ENCODE peak calls at places on chromosomes 3 and 15, in eight cellular contexts. One of them, this sample, is unnamed.

GRCh38 chr3:126208618-126209256 is 28.4 kb upstream of the ALDH1L1 start:
- DNase-seq in GM12878: no peak
- DNase-seq in fibroblast of pulmonary artery: peak; percentile 96
- DNase-seq in neural crest cell: no peak
- DNase-seq in HL-60: peak; percentile 15
- DNase-seq in bronchial epithelial cell: peak; percentile 97
- DNase-seq in heart right ventricle: peak; percentile 81
- DNase-seq in fibroblast of mammary gland: peak; percentile 95
- DNase-seq in this sample: no peak

GRCh38 chr3:120561251-120562045 is 34.7 kb upstream of the NDUFB4 start:
- DNase-seq in GM12878: no peak
- DNase-seq in fibroblast of pulmonary artery: peak; percentile 85
- DNase-seq in neural crest cell: peak; percentile 75
- DNase-seq in HL-60: peak; percentile 14
- DNase-seq in bronchial epithelial cell: peak; percentile 54
- DNase-seq in heart right ventricle: peak; percentile 66
- DNase-seq in fibroblast of mammary gland: peak; percentile 75
- DNase-seq in this sample: no peak

GRCh38 chr3:120364821-120365220 is 15.7 kb upstream of the LRRC58 start:
- DNase-seq in GM12878: no peak
- DNase-seq in fibroblast of pulmonary artery: peak; percentile 20
- DNase-seq in neural crest cell: no peak
- DNase-seq in HL-60: no peak
- DNase-seq in bronchial epithelial cell: peak; percentile 58
- DNase-seq in heart right ventricle: no peak
- DNase-seq in fibroblast of mammary gland: peak; percentile 33
- DNase-seq in this sample: no peak

GRCh38 chr3:78788839-78789238 is 979.0 kb downstream of the ROBO1 start:
- DNase-seq in GM12878: no peak
- DNase-seq in fibroblast of pulmonary artery: no peak
- DNase-seq in neural crest cell: no peak
- DNase-seq in HL-60: no peak
- DNase-seq in bronchial epithelial cell: no peak
- DNase-seq in heart right ventricle: no peak
- DNase-seq in fibroblast of mammary gland: no peak
- DNase-seq in this sample: no peak

GRCh38 chr15:73678498-73678897 is 5.7 kb upstream of the CD276 start:
- DNase-seq in GM12878: no peak
- DNase-seq in fibroblast of pulmonary artery: no peak
- DNase-seq in neural crest cell: no peak
- DNase-seq in HL-60: no peak
- DNase-seq in bronchial epithelial cell: no peak
- DNase-seq in heart right ventricle: no peak
- DNase-seq in fibroblast of mammary gland: no peak
- DNase-seq in this sample: no peak

GRCh38 chr15:51108933-51109550 is 14.3 kb upstream of the TNFAIP8L3 start:
- DNase-seq in GM12878: no peak
- DNase-seq in fibroblast of pulmonary artery: peak; percentile 69
- DNase-seq in neural crest cell: no peak
- DNase-seq in HL-60: no peak
- DNase-seq in bronchial epithelial cell: peak; percentile 35
- DNase-seq in heart right ventricle: no peak
- DNase-seq in fibroblast of mammary gland: peak; percentile 93
- DNase-seq in this sample: no peak

GRCh38 chr3:6524479-6524878 is 336.4 kb upstream of the GRM7 start:
- DNase-seq in GM12878: no peak
- DNase-seq in fibroblast of pulmonary artery: no peak
- DNase-seq in neural crest cell: no peak
- DNase-seq in HL-60: no peak
- DNase-seq in bronchial epithelial cell: no peak
- DNase-seq in heart right ventricle: no peak
- DNase-seq in fibroblast of mammary gland: no peak
- DNase-seq in this sample: no peak

GRCh38 chr15:88382482-88382983 is 84.7 kb downstream of the MRPL46 start:
- DNase-seq in GM12878: no peak
- DNase-seq in fibroblast of pulmonary artery: no peak
- DNase-seq in neural crest cell: no peak
- DNase-seq in HL-60: no peak
- DNase-seq in bronchial epithelial cell: no peak
- DNase-seq in heart right ventricle: no peak
- DNase-seq in fibroblast of mammary gland: no peak
- DNase-seq in this sample: peak; percentile 11

GRCh38 chr15:74417230-74417629 is 16.5 kb downstream of the SEMA7A start:
- DNase-seq in GM12878: no peak
- DNase-seq in fibroblast of pulmonary artery: peak; percentile 61
- DNase-seq in neural crest cell: no peak
- DNase-seq in HL-60: no peak
- DNase-seq in bronchial epithelial cell: no peak
- DNase-seq in heart right ventricle: peak; percentile 33
- DNase-seq in fibroblast of mammary gland: peak; percentile 95
- DNase-seq in this sample: no peak

GRCh38 chr3:178513539-178514410 is 22.5 kb upstream of the KCNMB2 start:
- DNase-seq in GM12878: no peak
- DNase-seq in fibroblast of pulmonary artery: peak; percentile 56
- DNase-seq in neural crest cell: no peak
- DNase-seq in HL-60: no peak
- DNase-seq in bronchial epithelial cell: no peak
- DNase-seq in heart right ventricle: no peak
- DNase-seq in fibroblast of mammary gland: no peak
- DNase-seq in this sample: no peak

GRCh38 chr15:69647160-69647513 is 194.5 kb downstream of the RPLP1 start:
- DNase-seq in GM12878: no peak
- DNase-seq in fibroblast of pulmonary artery: no peak
- DNase-seq in neural crest cell: no peak
- DNase-seq in HL-60: no peak
- DNase-seq in bronchial epithelial cell: no peak
- DNase-seq in heart right ventricle: no peak
- DNase-seq in fibroblast of mammary gland: no peak
- DNase-seq in this sample: no peak

GRCh38 chr3:134486577-134487041 is 752 bp downstream of the CEP63 start:
- DNase-seq in GM12878: no peak
- DNase-seq in fibroblast of pulmonary artery: peak; percentile 37
- DNase-seq in neural crest cell: no peak
- DNase-seq in HL-60: peak; percentile 31
- DNase-seq in bronchial epithelial cell: peak; percentile 52
- DNase-seq in heart right ventricle: no peak
- DNase-seq in fibroblast of mammary gland: peak; percentile 69
- DNase-seq in this sample: no peak

GRCh38 chr3:66239513-66240135 is 18.8 kb downstream of the SLC25A26 start:
- DNase-seq in GM12878: no peak
- DNase-seq in fibroblast of pulmonary artery: no peak
- DNase-seq in neural crest cell: no peak
- DNase-seq in HL-60: no peak
- DNase-seq in bronchial epithelial cell: no peak
- DNase-seq in heart right ventricle: no peak
- DNase-seq in fibroblast of mammary gland: no peak
- DNase-seq in this sample: no peak

GRCh38 chr3:31536417-31536991 is 3.8 kb downstream of the STT3B start:
- DNase-seq in GM12878: no peak
- DNase-seq in fibroblast of pulmonary artery: peak; percentile 14
- DNase-seq in neural crest cell: no peak
- DNase-seq in HL-60: no peak
- DNase-seq in bronchial epithelial cell: no peak
- DNase-seq in heart right ventricle: no peak
- DNase-seq in fibroblast of mammary gland: no peak
- DNase-seq in this sample: no peak

GRCh38 chr3:13885704-13886010 is 5.8 kb upstream of the WNT7A start:
- DNase-seq in GM12878: no peak
- DNase-seq in fibroblast of pulmonary artery: no peak
- DNase-seq in neural crest cell: no peak
- DNase-seq in HL-60: no peak
- DNase-seq in bronchial epithelial cell: no peak
- DNase-seq in heart right ventricle: no peak
- DNase-seq in fibroblast of mammary gland: no peak
- DNase-seq in this sample: no peak

GRCh38 chr3:186590580-186591296 is 20.2 kb downstream of the DNAJB11 start:
- DNase-seq in GM12878: no peak
- DNase-seq in fibroblast of pulmonary artery: no peak
- DNase-seq in neural crest cell: no peak
- DNase-seq in HL-60: no peak
- DNase-seq in bronchial epithelial cell: no peak
- DNase-seq in heart right ventricle: no peak
- DNase-seq in fibroblast of mammary gland: no peak
- DNase-seq in this sample: no peak

DNA sequence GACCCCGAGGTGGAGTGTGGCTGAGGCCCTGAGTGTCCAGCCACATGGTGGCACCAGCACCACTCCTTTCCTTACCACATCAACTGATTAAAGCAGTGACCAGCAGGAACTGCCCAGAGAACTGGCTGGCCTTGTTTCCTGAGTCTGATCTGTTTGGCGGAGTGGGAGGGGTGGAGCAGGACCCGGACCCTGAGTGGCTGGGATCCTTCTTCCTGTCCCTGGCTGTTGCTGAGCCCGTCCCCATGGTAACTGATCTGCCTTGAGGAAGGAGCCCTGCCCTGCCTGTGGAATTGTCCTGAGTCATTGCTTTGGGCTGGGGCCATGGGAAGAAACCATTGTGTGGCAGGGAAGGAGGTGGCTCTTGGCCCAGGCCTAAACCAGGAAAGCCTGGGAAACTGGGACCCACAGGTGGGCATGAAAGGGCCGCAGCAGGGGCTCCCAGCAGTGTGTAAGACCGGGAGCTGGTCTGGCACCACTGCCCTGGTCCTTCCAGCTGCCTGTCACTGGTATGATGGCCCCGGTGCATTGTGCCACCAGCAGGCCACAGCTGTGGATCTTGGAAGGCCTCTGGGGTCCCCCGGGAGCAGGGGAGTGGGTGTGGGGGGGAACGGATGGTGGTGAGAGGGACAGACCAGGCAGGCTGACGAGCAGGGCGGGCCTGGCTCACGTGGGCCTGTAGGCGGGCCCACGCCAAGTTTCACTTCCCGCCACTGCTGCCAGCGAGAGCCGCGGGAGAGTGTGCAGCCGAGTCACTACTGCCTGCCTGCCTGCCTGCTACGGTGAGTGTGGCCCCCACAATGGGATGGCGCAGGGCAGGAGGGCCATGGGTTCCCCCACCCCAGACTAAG is 19.2 kb downstream of the ATRIP start:
- DNase-seq in GM12878: no peak
- DNase-seq in fibroblast of pulmonary artery: peak; percentile 100
- DNase-seq in neural crest cell: peak; percentile 82
- DNase-seq in HL-60: peak; percentile 95
- DNase-seq in bronchial epithelial cell: peak; percentile 99
- DNase-seq in heart right ventricle: peak; percentile 93
- DNase-seq in fibroblast of mammary gland: peak; percentile 100
- DNase-seq in this sample: peak; percentile 100
- TF ChIP-seq CTCF in GM12878: peak; percentile 56
- TF ChIP-seq CTCF in fibroblast of pulmonary artery: peak; percentile 71
- TF ChIP-seq CTCF in neural crest cell: peak; percentile 74
- TF ChIP-seq CTCF in HL-60: peak; percentile 33
- TF ChIP-seq CTCF in bronchial epithelial cell: peak; percentile 71
- TF ChIP-seq CTCF in heart right ventricle: peak; percentile 56
- TF ChIP-seq CTCF in fibroblast of mammary gland: peak; percentile 64
- TF ChIP-seq CTCF in this sample: no peak

DNA sequence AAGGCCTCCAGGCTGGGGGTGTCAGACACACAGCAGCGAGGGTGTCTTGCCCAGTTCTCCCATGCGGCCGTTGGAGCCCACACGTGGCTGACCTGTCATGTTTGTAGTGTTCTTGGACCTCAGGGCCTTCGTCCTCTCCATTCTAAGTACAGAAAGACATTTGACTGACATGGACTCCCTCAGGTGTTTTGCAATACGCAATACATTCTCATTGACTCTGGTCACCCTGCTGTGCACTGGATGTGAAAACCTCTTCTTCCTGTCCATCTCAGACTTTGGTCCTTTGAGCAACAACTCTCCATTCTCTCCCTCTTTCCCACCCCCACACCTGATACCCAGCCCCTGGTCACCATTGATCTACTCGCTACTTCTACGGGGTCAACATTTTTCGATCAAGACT is 28.9 kb upstream of the ACAD9 start:
- DNase-seq in GM12878: no peak
- DNase-seq in fibroblast of pulmonary artery: no peak
- DNase-seq in neural crest cell: no peak
- DNase-seq in HL-60: no peak
- DNase-seq in bronchial epithelial cell: no peak
- DNase-seq in heart right ventricle: no peak
- DNase-seq in fibroblast of mammary gland: no peak
- DNase-seq in this sample: no peak
- TF ChIP-seq CTCF in GM12878: no peak
- TF ChIP-seq CTCF in fibroblast of pulmonary artery: no peak
- TF ChIP-seq CTCF in neural crest cell: no peak
- TF ChIP-seq CTCF in HL-60: no peak
- TF ChIP-seq CTCF in bronchial epithelial cell: no peak
- TF ChIP-seq CTCF in heart right ventricle: no peak
- TF ChIP-seq CTCF in fibroblast of mammary gland: no peak
- TF ChIP-seq CTCF in this sample: no peak

DNA sequence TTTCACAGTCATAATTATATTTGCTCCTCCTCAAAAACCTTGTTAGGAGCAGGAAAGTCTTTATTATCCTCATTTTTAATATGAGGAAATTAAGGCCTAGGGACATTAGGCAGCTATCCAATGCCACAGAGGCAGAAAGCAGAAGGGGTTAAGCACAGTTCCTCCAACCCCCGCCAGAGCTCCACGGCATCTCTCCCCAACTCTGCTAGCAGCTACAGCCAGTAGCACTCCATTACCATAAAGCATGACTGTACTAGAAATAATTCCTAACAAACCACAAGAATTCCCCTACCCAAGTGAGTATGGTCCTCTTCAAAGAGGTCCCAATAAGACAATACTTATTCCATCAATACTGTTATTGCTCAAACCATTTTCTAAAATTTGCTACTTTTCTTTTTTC is 9.8 kb downstream of the HEG1 start:
- DNase-seq in GM12878: no peak
- DNase-seq in fibroblast of pulmonary artery: peak; percentile 69
- DNase-seq in neural crest cell: no peak
- DNase-seq in HL-60: no peak
- DNase-seq in bronchial epithelial cell: peak; percentile 81
- DNase-seq in heart right ventricle: no peak
- DNase-seq in fibroblast of mammary gland: peak; percentile 84
- DNase-seq in this sample: no peak
- TF ChIP-seq CTCF in GM12878: no peak
- TF ChIP-seq CTCF in fibroblast of pulmonary artery: peak; percentile 29
- TF ChIP-seq CTCF in neural crest cell: no peak
- TF ChIP-seq CTCF in HL-60: no peak
- TF ChIP-seq CTCF in bronchial epithelial cell: peak; percentile 24
- TF ChIP-seq CTCF in heart right ventricle: no peak
- TF ChIP-seq CTCF in fibroblast of mammary gland: peak; percentile 50
- TF ChIP-seq CTCF in this sample: no peak

DNA sequence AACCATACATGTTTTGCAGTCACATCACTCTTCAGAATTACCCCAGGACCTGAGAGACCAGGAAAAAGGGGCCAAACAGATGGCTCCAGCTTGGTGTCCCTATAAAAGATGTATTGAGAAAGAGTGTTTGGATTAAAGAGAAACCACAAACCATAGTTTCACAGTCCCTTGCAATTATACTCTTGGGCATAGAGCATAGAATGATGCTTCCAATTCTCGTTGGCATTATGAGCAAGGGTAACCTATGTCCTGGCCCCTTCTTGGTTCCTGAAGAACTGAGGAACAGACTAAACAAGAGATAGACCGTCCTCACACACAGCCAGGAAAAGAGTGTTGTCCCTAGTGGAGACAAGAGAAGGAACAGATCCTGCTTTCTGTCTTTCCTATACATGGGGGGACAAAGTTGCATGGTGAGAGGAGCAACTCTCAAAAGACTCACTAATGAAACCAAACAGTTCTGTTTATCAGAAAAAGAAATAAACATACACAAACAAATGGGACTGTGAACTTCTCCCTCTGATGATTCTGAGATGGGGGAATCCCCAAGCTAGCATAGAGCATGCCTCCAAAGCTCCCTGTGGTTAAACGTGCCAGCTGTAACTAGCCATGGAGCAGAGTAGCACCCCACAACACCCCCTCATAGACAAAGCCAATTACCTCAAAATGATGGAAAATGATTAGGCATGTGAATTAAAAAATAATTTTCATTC is 908.6 kb downstream of the NTRK3 start:
- DNase-seq in GM12878: no peak
- DNase-seq in fibroblast of pulmonary artery: no peak
- DNase-seq in neural crest cell: no peak
- DNase-seq in HL-60: no peak
- DNase-seq in bronchial epithelial cell: no peak
- DNase-seq in heart right ventricle: no peak
- DNase-seq in fibroblast of mammary gland: no peak
- DNase-seq in this sample: no peak
- TF ChIP-seq CTCF in GM12878: no peak
- TF ChIP-seq CTCF in fibroblast of pulmonary artery: no peak
- TF ChIP-seq CTCF in neural crest cell: no peak
- TF ChIP-seq CTCF in HL-60: no peak
- TF ChIP-seq CTCF in bronchial epithelial cell: no peak
- TF ChIP-seq CTCF in heart right ventricle: no peak
- TF ChIP-seq CTCF in fibroblast of mammary gland: no peak
- TF ChIP-seq CTCF in this sample: no peak

This sample was measured in CD14-positive monocyte.